ENCODE peak calls at places on chromosomes 4 and X, in eight cellular contexts. One of them, this sample, is unnamed.

GRCh38 chrX:154541896-154542722 is 4.5 kb downstream of the G6PD start:
- DNase-seq in ascending aorta: peak
- DNase-seq in transverse colon: peak
- DNase-seq in HepG2: peak
- DNase-seq in A549: peak
- DNase-seq in fibroblast of lung: peak
- DNase-seq in cardiac fibroblast: peak
- DNase-seq in K562: peak
- DNase-seq in this sample: no peak

GRCh38 chrX:44462851-44463250 is 79.8 kb downstream of the FUNDC1 start:
- DNase-seq in A549: no peak
- DNase-seq in transverse colon: no peak
- DNase-seq in HepG2: no peak
- DNase-seq in ascending aorta: no peak
- DNase-seq in K562: no peak
- DNase-seq in fibroblast of lung: peak
- DNase-seq in cardiac fibroblast: peak
- DNase-seq in this sample: no peak

GRCh38 chr4:113328514-113328913 is 279.1 kb downstream of the ANK2 start:
- DNase-seq in HepG2: peak
- DNase-seq in cardiac fibroblast: peak
- DNase-seq in K562: peak
- DNase-seq in transverse colon: no peak
- DNase-seq in ascending aorta: no peak
- DNase-seq in A549: peak
- DNase-seq in fibroblast of lung: no peak
- DNase-seq in this sample: no peak

GRCh38 chr4:92198711-92199110 is 105.1 kb upstream of the GRID2 start:
- DNase-seq in K562: no peak
- DNase-seq in ascending aorta: no peak
- DNase-seq in cardiac fibroblast: peak
- DNase-seq in fibroblast of lung: peak
- DNase-seq in A549: no peak
- DNase-seq in HepG2: no peak
- DNase-seq in transverse colon: no peak
- DNase-seq in this sample: no peak

GRCh38 chr4:8854866-8855265 is 16.8 kb downstream of the HMX1 start:
- DNase-seq in HepG2: no peak
- DNase-seq in A549: no peak
- DNase-seq in K562: no peak
- DNase-seq in ascending aorta: no peak
- DNase-seq in transverse colon: no peak
- DNase-seq in cardiac fibroblast: peak
- DNase-seq in fibroblast of lung: no peak
- DNase-seq in this sample: no peak

GRCh38 chr4:53734584-53735363 is 143.5 kb upstream of the LNX1 start:
- DNase-seq in A549: no peak
- DNase-seq in fibroblast of lung: peak
- DNase-seq in cardiac fibroblast: peak
- DNase-seq in ascending aorta: no peak
- DNase-seq in K562: no peak
- DNase-seq in HepG2: no peak
- DNase-seq in transverse colon: no peak
- DNase-seq in this sample: no peak

GRCh38 chrX:107829880-107830279 is 4.2 kb downstream of the MID2 start:
- DNase-seq in transverse colon: no peak
- DNase-seq in A549: no peak
- DNase-seq in fibroblast of lung: no peak
- DNase-seq in ascending aorta: no peak
- DNase-seq in HepG2: no peak
- DNase-seq in K562: no peak
- DNase-seq in cardiac fibroblast: no peak
- DNase-seq in this sample: no peak

GRCh38 chr4:5891563-5892320 is 1.1 kb downstream of the CRMP1 start:
- DNase-seq in ascending aorta: no peak
- DNase-seq in HepG2: no peak
- DNase-seq in A549: no peak
- DNase-seq in cardiac fibroblast: no peak
- DNase-seq in K562: no peak
- DNase-seq in fibroblast of lung: no peak
- DNase-seq in transverse colon: no peak
- DNase-seq in this sample: no peak

GRCh38 chrX:76148011-76148665 is 24.7 kb upstream of the PBDC1 start:
- DNase-seq in HepG2: peak
- DNase-seq in transverse colon: peak
- DNase-seq in fibroblast of lung: peak
- DNase-seq in A549: no peak
- DNase-seq in K562: peak
- DNase-seq in ascending aorta: no peak
- DNase-seq in cardiac fibroblast: peak
- DNase-seq in this sample: no peak

GRCh38 chr4:152581536-152582160 is 45.8 kb upstream of the FBXW7 start:
- DNase-seq in fibroblast of lung: no peak
- DNase-seq in cardiac fibroblast: no peak
- DNase-seq in ascending aorta: no peak
- DNase-seq in A549: no peak
- DNase-seq in transverse colon: no peak
- DNase-seq in HepG2: no peak
- DNase-seq in K562: peak
- DNase-seq in this sample: no peak

GRCh38 chr4:94411296-94411695 is 40.4 kb upstream of the PDLIM5 start:
- DNase-seq in ascending aorta: no peak
- DNase-seq in HepG2: no peak
- DNase-seq in fibroblast of lung: no peak
- DNase-seq in K562: no peak
- DNase-seq in cardiac fibroblast: no peak
- DNase-seq in transverse colon: no peak
- DNase-seq in A549: no peak
- DNase-seq in this sample: no peak

GRCh38 chr4:1793940-1794808 is 1.1 kb downstream of the FGFR3 start:
- DNase-seq in HepG2: no peak
- DNase-seq in K562: peak
- DNase-seq in transverse colon: no peak
- DNase-seq in cardiac fibroblast: peak
- DNase-seq in ascending aorta: no peak
- DNase-seq in fibroblast of lung: no peak
- DNase-seq in A549: peak
- DNase-seq in this sample: no peak

GRCh38 chr4:25370242-25370641 is 6.8 kb upstream of the ANAPC4 start:
- DNase-seq in cardiac fibroblast: no peak
- DNase-seq in A549: no peak
- DNase-seq in transverse colon: no peak
- DNase-seq in K562: no peak
- DNase-seq in HepG2: no peak
- DNase-seq in ascending aorta: no peak
- DNase-seq in fibroblast of lung: no peak
- DNase-seq in this sample: no peak

GRCh38 chrX:107714196-107714811 is 61.3 kb downstream of the TSC22D3 start:
- DNase-seq in A549: no peak
- DNase-seq in transverse colon: peak
- DNase-seq in fibroblast of lung: peak
- DNase-seq in K562: no peak
- DNase-seq in ascending aorta: no peak
- DNase-seq in HepG2: no peak
- DNase-seq in cardiac fibroblast: peak
- DNase-seq in this sample: no peak

GRCh38 chr4:91340843-91341242 is 962.9 kb upstream of the GRID2 start:
- DNase-seq in ascending aorta: no peak
- DNase-seq in transverse colon: no peak
- DNase-seq in cardiac fibroblast: no peak
- DNase-seq in fibroblast of lung: no peak
- DNase-seq in A549: no peak
- DNase-seq in K562: no peak
- DNase-seq in HepG2: no peak
- DNase-seq in this sample: no peak

GRCh38 chr4:152713951-152714705 is 34.3 kb upstream of the TMEM154 start:
- DNase-seq in K562: no peak
- DNase-seq in cardiac fibroblast: no peak
- DNase-seq in HepG2: no peak
- DNase-seq in A549: no peak
- DNase-seq in ascending aorta: no peak
- DNase-seq in fibroblast of lung: no peak
- DNase-seq in transverse colon: no peak
- DNase-seq in this sample: no peak

GRCh38 chr4:179843370-179843769 is 2399.8 kb upstream of the TENM3 start:
- DNase-seq in A549: no peak
- DNase-seq in HepG2: no peak
- DNase-seq in ascending aorta: no peak
- DNase-seq in transverse colon: no peak
- DNase-seq in cardiac fibroblast: no peak
- DNase-seq in K562: no peak
- DNase-seq in fibroblast of lung: no peak
- DNase-seq in this sample: no peak

GRCh38 chr4:48079972-48080391 is 54.1 kb downstream of the TXK start:
- DNase-seq in HepG2: no peak
- DNase-seq in K562: no peak
- DNase-seq in A549: peak
- DNase-seq in transverse colon: no peak
- DNase-seq in cardiac fibroblast: no peak
- DNase-seq in fibroblast of lung: peak
- DNase-seq in ascending aorta: no peak
- DNase-seq in this sample: no peak

GRCh38 chr4:134189949-134190348 is 11.6 kb downstream of the PABPC4L start:
- DNase-seq in fibroblast of lung: no peak
- DNase-seq in A549: no peak
- DNase-seq in HepG2: no peak
- DNase-seq in K562: no peak
- DNase-seq in ascending aorta: no peak
- DNase-seq in transverse colon: no peak
- DNase-seq in cardiac fibroblast: no peak
- DNase-seq in this sample: no peak

GRCh38 chrX:23598561-23598960 is 68.7 kb upstream of the PRDX4 start:
- DNase-seq in cardiac fibroblast: no peak
- DNase-seq in transverse colon: no peak
- DNase-seq in HepG2: no peak
- DNase-seq in K562: no peak
- DNase-seq in ascending aorta: no peak
- DNase-seq in fibroblast of lung: no peak
- DNase-seq in A549: no peak
- DNase-seq in this sample: no peak

DNA sequence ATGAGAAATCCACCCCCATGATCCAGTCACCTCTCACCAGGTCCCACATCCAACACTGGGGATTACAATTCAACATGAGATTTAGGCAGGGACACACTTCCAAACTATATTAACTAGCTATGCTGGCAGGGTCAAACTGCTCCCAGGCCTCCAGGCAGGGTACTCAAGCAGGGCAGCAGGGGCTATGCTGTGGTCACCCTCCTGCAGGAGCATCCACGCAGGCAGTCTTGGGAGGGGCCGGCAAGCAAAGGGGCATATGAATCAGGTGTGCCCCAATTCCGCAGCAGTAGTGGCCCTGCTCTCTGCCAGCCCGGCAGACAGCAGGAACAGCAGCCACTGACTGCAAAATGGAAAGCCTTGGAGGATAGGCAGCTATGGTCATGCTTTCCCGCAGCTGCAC is 74.6 kb upstream of the PRDX4 start:
- DNase-seq in K562: no peak
- DNase-seq in A549: no peak
- DNase-seq in cardiac fibroblast: no peak
- DNase-seq in ascending aorta: no peak
- DNase-seq in HepG2: no peak
- DNase-seq in fibroblast of lung: no peak
- DNase-seq in transverse colon: no peak
- DNase-seq in this sample: no peak
- H3K4me3 ChIP-seq in K562: no peak
- H3K4me3 ChIP-seq in A549: no peak
- H3K4me3 ChIP-seq in cardiac fibroblast: no peak
- H3K4me3 ChIP-seq in ascending aorta: no peak
- H3K4me3 ChIP-seq in HepG2: no peak
- H3K4me3 ChIP-seq in fibroblast of lung: no peak
- H3K4me3 ChIP-seq in transverse colon: no peak
- H3K4me3 ChIP-seq in this sample: no peak

DNA sequence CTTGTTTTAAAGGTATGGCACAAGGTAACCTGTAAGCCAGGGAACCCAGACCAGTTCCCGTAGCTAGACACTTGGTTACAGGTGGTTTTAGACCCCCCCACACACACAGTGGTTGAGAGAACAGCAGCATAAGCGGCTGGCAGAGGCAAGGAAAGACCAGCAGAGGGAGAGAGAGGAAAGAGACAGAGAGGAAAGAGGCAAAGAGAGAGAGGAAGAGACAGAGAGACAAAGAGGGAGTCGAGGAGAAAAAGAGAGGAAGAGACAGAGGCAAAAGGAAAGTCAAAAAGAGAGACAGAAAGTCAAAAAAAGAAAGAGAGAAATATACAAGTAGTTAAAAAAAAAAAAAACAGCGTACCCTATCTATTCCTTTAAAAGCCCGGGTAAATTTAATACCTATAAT is 19.5 kb upstream of the PCSK1N start:
- DNase-seq in fibroblast of lung: no peak
- DNase-seq in transverse colon: no peak
- DNase-seq in ascending aorta: no peak
- DNase-seq in K562: peak
- DNase-seq in cardiac fibroblast: peak
- DNase-seq in HepG2: peak
- DNase-seq in A549: peak
- DNase-seq in this sample: no peak
- H3K4me3 ChIP-seq in fibroblast of lung: no peak
- H3K4me3 ChIP-seq in transverse colon: no peak
- H3K4me3 ChIP-seq in ascending aorta: no peak
- H3K4me3 ChIP-seq in K562: no peak
- H3K4me3 ChIP-seq in cardiac fibroblast: no peak
- H3K4me3 ChIP-seq in HepG2: no peak
- H3K4me3 ChIP-seq in A549: no peak
- H3K4me3 ChIP-seq in this sample: no peak

DNA sequence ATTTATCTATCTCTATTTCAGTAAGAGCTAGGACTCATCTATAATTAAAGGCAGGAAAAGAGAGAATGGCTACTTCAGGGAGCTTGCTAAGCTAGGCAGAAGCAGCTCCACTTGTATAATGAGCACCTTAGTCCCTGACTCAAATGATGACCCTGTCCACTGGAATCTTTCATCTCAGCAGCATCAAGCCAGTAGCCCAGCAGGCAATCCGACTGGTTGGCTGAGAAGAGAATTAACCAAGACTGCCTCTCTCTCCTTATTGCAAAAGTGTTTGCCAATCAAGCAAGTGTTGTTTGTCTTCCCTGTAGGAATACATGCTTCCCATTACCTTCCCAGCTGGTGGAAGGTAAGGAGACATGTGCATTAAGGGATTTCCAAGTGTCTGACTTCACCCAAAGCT is 3.9 kb upstream of the SPOCK3 start:
- DNase-seq in K562: no peak
- DNase-seq in HepG2: no peak
- DNase-seq in transverse colon: no peak
- DNase-seq in ascending aorta: no peak
- DNase-seq in fibroblast of lung: no peak
- DNase-seq in cardiac fibroblast: no peak
- DNase-seq in A549: no peak
- DNase-seq in this sample: no peak
- H3K4me3 ChIP-seq in K562: no peak
- H3K4me3 ChIP-seq in HepG2: no peak
- H3K4me3 ChIP-seq in transverse colon: no peak
- H3K4me3 ChIP-seq in ascending aorta: no peak
- H3K4me3 ChIP-seq in fibroblast of lung: no peak
- H3K4me3 ChIP-seq in cardiac fibroblast: no peak
- H3K4me3 ChIP-seq in A549: no peak
- H3K4me3 ChIP-seq in this sample: no peak

DNA sequence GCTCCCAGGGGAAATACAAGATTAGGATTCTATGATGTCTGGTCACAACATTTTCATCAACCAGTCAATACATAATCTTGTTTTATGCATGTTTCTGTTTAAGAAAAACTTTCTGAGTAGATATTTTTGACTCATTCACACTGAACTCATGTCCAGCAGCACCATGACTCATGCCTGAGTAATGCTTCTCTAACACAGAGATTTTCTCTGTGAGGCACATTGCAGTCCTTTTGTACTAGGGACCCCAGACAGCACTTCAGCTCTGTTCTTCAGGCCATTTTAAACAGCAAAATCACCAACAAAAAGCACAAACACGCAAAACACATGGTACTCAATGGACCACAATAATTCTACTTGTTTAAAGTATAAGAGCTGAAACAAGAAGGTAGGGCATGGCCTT is 83.5 kb downstream of the MXRA5 start:
- DNase-seq in ascending aorta: no peak
- DNase-seq in fibroblast of lung: peak
- DNase-seq in cardiac fibroblast: peak
- DNase-seq in K562: no peak
- DNase-seq in HepG2: peak
- DNase-seq in A549: peak
- DNase-seq in transverse colon: no peak
- DNase-seq in this sample: no peak
- H3K4me3 ChIP-seq in ascending aorta: no peak
- H3K4me3 ChIP-seq in fibroblast of lung: no peak
- H3K4me3 ChIP-seq in cardiac fibroblast: no peak
- H3K4me3 ChIP-seq in K562: no peak
- H3K4me3 ChIP-seq in HepG2: no peak
- H3K4me3 ChIP-seq in A549: no peak
- H3K4me3 ChIP-seq in transverse colon: no peak
- H3K4me3 ChIP-seq in this sample: no peak